ENCODE peak calls at places on chromosomes 2 and 18, in four cellular contexts. Y, C, F and M are unnamed samples.

GRCh38 chr18:12652861-12653401 is 5.0 kb downstream of the SPIRE1 start:
- DNase-seq in Y (no peak), F (no peak), C (no peak), M (no peak)

GRCh38 chr2:146982393-146982846 is 862.4 kb upstream of the ACVR2A start:
- DNase-seq in C (peak; percentile 89), F (peak; percentile 46), Y (no peak), M (peak; percentile 14)

GRCh38 chr2:71348302-71348701 is 16.7 kb downstream of the ZNF638 start:
- DNase-seq in F (no peak), C (no peak), Y (no peak), M (no peak)

GRCh38 chr2:64192570-64193192 is 48.5 kb upstream of the PELI1 start:
- DNase-seq in F (no peak), Y (no peak), C (no peak), M (peak; percentile 10)

GRCh38 chr2:27086090-27086721 is 366 bp upstream of the KHK start:
- DNase-seq in Y (peak; percentile 100), F (peak; percentile 95), C (peak; percentile 99), M (peak; percentile 88)

GRCh38 chr2:112008910-112009485 is 46.1 kb upstream of the TMEM87B start:
- DNase-seq in C (no peak), F (no peak), Y (no peak), M (no peak)

GRCh38 chr2:74735544-74735943 is 81.5 kb downstream of the SEMA4F start:
- DNase-seq in Y (peak; percentile 50), F (no peak), C (no peak), M (no peak)

GRCh38 chr2:487495-488079 is 189.6 kb downstream of the TMEM18 start:
- DNase-seq in C (no peak), F (no peak), Y (no peak), M (no peak)

GRCh38 chr2:30106543-30106942 is 40.3 kb upstream of the YPEL5 start:
- DNase-seq in Y (no peak), F (no peak), C (no peak), M (no peak)

GRCh38 chr18:76429262-76430126 is 65.5 kb downstream of the ZNF516 start:
- DNase-seq in F (no peak), Y (no peak), C (no peak), M (no peak)

GRCh38 chr2:104864280-104864599 is 10.3 kb downstream of the POU3F3 start:
- DNase-seq in F (no peak), Y (no peak), C (no peak), M (no peak)

GRCh38 chr2:104703669-104704068 is 150.2 kb upstream of the POU3F3 start:
- DNase-seq in F (no peak), C (no peak), Y (no peak), M (no peak)

GRCh38 chr2:8456149-8457091 is 225.4 kb upstream of the ID2 start:
- DNase-seq in F (no peak), Y (peak; percentile 53), C (peak; percentile 82), M (no peak)

GRCh38 chr2:105344704-105345345 is 7.5 kb downstream of the C2orf49 start:
- DNase-seq in C (no peak), Y (no peak), F (no peak), M (no peak)

GRCh38 chr2:73293534-73294171 is at the start of gene EGR4:
- DNase-seq in C (no peak), Y (peak; percentile 97), F (peak; percentile 70), M (no peak)

GRCh38 chr2:98093611-98094010 is 6.6 kb downstream of the VWA3B start:
- DNase-seq in F (no peak), Y (no peak), C (no peak), M (no peak)

GRCh38 chr2:65265090-65266045 is 37.7 kb downstream of the ACTR2 start:
- DNase-seq in F (no peak), Y (peak; percentile 42), C (no peak), M (no peak)

GRCh38 chr2:177161741-177162440 is 50.7 kb upstream of the HNRNPA3 start:
- DNase-seq in F (no peak), Y (no peak), C (no peak), M (no peak)

GRCh38 chr2:7625392-7626138 is 708.4 kb downstream of the RNF144A start:
- DNase-seq in C (no peak), Y (no peak), F (no peak), M (no peak)

GRCh38 chr2:238100821-238101771 is 956 bp downstream of the ESPNL start:
- DNase-seq in Y (peak; percentile 65), C (peak; percentile 75), F (no peak), M (no peak)

GRCh38 chr2:226882606-226883005 is 46.8 kb downstream of the RHBDD1 start:
- DNase-seq in C (no peak), F (no peak), Y (no peak), M (no peak)

GRCh38 chr2:229713371-229714079 is 830 bp downstream of the DNER start:
- DNase-seq in F (no peak), C (no peak), Y (peak; percentile 84), M (no peak)
- H3K4me3 ChIP-seq in F (peak overlapping the region; percentile 11), C (peak overlapping the region; percentile 23), Y (peak overlapping the region; percentile 44), M (peak overlapping the region; percentile 35)

DNA sequence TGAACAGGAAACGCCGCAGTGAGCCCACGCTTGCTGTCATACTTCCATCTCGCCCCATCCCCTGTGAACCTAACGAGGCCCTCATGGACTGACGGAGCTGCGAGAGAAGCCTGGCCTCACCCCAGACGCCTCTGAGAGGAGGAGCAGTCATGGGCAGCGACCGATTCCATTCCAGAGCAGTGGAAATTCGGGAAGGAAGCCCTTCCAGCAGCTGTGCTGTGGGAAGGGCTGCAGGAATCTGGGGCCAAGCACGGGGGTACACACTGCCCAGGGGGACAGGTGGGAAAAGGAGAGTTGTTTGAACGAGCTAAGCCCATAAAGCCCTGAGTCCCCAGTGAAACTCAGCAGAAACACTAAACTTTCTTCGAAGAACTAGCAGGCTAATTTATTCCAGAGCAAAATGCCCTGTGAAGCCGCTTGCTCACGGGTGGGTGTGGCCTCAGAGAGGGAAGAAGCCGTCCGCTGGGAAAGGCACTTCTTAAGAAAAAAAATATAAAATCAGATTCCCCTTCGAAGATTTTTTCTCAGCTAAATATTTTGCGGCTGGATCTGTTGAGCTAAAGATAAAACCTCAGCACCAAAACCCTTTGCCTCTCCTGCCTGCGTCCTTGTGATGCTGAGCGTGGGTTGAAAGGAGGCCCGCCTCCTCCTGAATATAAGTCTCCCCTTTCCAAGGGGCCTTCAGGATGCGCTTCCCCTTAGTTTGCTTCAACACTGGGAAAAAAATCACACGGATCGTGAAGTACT is 38.2 kb downstream of the ANKMY1 start:
- DNase-seq in C (peak; percentile 77), Y (peak; percentile 52), F (no peak), M (no peak)
- H3K4me3 ChIP-seq in C (no peak overlapping the region), Y (peak overlapping the region; percentile 27), F (no peak overlapping the region), M (no peak overlapping the region)

GRCh38 chr2:191637182-191638078 is 40.5 kb upstream of the NABP1 start:
- DNase-seq in F (no peak), C (no peak), Y (no peak), M (no peak)
- H3K4me3 ChIP-seq in F (no peak overlapping the region), C (no peak overlapping the region), Y (no peak overlapping the region), M (no peak overlapping the region)

GRCh38 chr18:9097349-9097748 is 5.2 kb upstream of the NDUFV2 start:
- DNase-seq in C (no peak), Y (peak; percentile 25), F (no peak), M (no peak)
- H3K4me3 ChIP-seq in C (no peak overlapping the region), Y (no peak overlapping the region), F (no peak overlapping the region), M (no peak overlapping the region)

GRCh38 chr2:12950174-12950573 is 233.4 kb downstream of the TRIB2 start:
- DNase-seq in Y (no peak), F (no peak), C (no peak), M (no peak)
- H3K4me3 ChIP-seq in Y (no peak overlapping the region), F (no peak overlapping the region), C (no peak overlapping the region), M (no peak overlapping the region)

DNA sequence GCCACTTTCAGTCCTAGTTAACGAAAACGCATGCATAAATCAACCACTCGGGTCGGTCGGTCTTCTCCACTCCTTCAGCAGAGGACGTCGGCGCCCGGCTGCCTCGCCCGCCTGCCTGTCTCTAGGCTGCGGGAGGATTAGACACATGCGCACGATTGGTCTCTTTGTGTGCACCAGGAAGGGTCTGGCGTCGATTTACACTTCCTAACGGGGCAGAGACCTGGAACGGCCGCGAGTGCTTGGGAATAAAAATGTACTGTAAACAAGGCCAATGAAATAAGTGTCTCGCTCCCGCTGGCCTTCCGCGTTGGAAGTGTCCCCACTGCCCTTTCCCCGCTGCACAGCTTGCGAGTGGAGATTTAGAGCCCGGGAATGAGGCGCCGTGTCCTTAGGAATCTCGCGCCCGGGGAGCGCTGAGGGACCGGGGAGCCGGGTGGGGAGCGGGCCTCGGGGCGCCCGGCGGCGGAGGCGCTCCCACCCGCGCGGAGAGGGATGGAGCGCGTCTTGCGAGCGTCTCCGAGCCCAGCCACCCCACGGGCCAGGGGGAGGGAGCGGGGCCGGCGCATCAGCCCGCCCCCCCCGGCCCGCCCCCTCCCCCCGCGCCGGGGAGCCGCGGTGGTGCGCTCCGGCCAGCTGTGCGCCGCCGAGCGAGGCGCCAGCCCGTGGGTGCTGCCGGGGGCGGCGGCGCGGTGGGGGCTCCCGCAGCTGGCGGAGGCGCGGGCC is at the start of gene DOK6:
- DNase-seq in C (peak; percentile 86), Y (peak; percentile 73), F (peak; percentile 56), M (no peak)
- H3K4me3 ChIP-seq in C (peak within 1 kb of the TSS; percentile 10), Y (peak within 1 kb of the TSS; percentile 70), F (peak within 1 kb of the TSS; percentile 41), M (peak within 1 kb of the TSS; percentile 50)

GRCh38 chr2:236643480-236643879 is 73.9 kb downstream of the ACKR3 start:
- DNase-seq in F (no peak), Y (no peak), C (peak; percentile 78), M (no peak)
- H3K4me3 ChIP-seq in F (no peak overlapping the region), Y (no peak overlapping the region), C (no peak overlapping the region), M (no peak overlapping the region)